ENCODE peak calls at places on chromosomes 5 and 9, in four cellular contexts. X, T, A and B are unnamed samples.

GRCh38 chr9:106892632-106893031 is 29.7 kb downstream of the ZNF462 start:
- DNase-seq in A (no peak), T (peak), X (peak), B (peak)

GRCh38 chr5:96284727-96285389 is 148.2 kb downstream of the PCSK1 start:
- DNase-seq in T (no peak), A (no peak), X (no peak), B (no peak)

GRCh38 chr9:126206099-126206498 is 120.5 kb upstream of the MVB12B start:
- DNase-seq in T (no peak), X (no peak), A (no peak), B (no peak)

GRCh38 chr9:4225291-4226119 is 74.4 kb downstream of the GLIS3 start:
- DNase-seq in T (no peak), X (peak), A (no peak), B (no peak)

GRCh38 chr5:72096602-72097205 is 10.6 kb upstream of the MAP1B start:
- DNase-seq in T (no peak), X (no peak), A (no peak), B (no peak)

GRCh38 chr9:17631396-17631795 is 52.5 kb downstream of the SH3GL2 start:
- DNase-seq in T (no peak), A (no peak), X (no peak), B (no peak)

GRCh38 chr9:114178756-114179450 is 23.6 kb downstream of the COL27A1 start:
- DNase-seq in T (no peak), X (no peak), A (no peak), B (no peak)

GRCh38 chr5:127425037-127425436 is 92.4 kb upstream of the PRRC1 start:
- DNase-seq in A (no peak), X (no peak), T (peak), B (no peak)

GRCh38 chr5:126938461-126938860 is 91.9 kb downstream of the MARCHF3 start:
- DNase-seq in A (no peak), T (no peak), X (no peak), B (no peak)

GRCh38 chr9:36074870-36075532 is 38.3 kb downstream of the RECK start:
- DNase-seq in A (no peak), X (peak), T (no peak), B (no peak)

GRCh38 chr9:70490478-70490877 is 76.0 kb upstream of the KLF9 start:
- DNase-seq in X (no peak), T (no peak), A (no peak), B (no peak)

GRCh38 chr9:137804908-137805356 is 72.7 kb upstream of the CACNA1B start:
- DNase-seq in A (no peak), X (no peak), T (no peak), B (no peak)

GRCh38 chr5:38274370-38274769 is 16.0 kb downstream of the EGFLAM start:
- DNase-seq in T (no peak), X (no peak), A (no peak), B (no peak)

GRCh38 chr9:2336055-2336454 is 285.5 kb upstream of the VLDLR start:
- DNase-seq in T (no peak), A (no peak), X (peak), B (no peak)

GRCh38 chr5:155897761-155898160 is 429.2 kb upstream of the SGCD start:
- DNase-seq in A (no peak), X (no peak), T (no peak), B (no peak)

GRCh38 chr5:179435731-179436315 is 90.6 kb upstream of the ADAMTS2 start:
- DNase-seq in A (no peak), X (no peak), T (no peak), B (no peak)

GRCh38 chr9:76341616-76342015 is 52.6 kb downstream of the RFK start:
- DNase-seq in A (no peak), X (no peak), T (no peak), B (no peak)

GRCh38 chr5:126794157-126794828 is 17.4 kb downstream of the LMNB1 start:
- DNase-seq in X (no peak), T (no peak), A (no peak), B (no peak)

GRCh38 chr5:998975-999501 is 9.6 kb upstream of the NKD2 start:
- DNase-seq in T (no peak), X (no peak), A (no peak), B (no peak)

GRCh38 chr9:6014668-6015270 is 655 bp downstream of the RANBP6 start:
- DNase-seq in A (no peak), T (no peak), X (peak), B (no peak)

GRCh38 chr5:126339215-126339805 is 83.9 kb upstream of the GRAMD2B start:
- DNase-seq in T (peak), A (peak), X (peak), B (peak)

GRCh38 chr9:33739407-33739806 is 56.0 kb upstream of the PRSS3 start:
- DNase-seq in T (no peak), A (no peak), X (no peak), B (no peak)

GRCh38 chr9:100492952-100493351 is 20.0 kb downstream of the TMEFF1 start:
- DNase-seq in T (no peak), A (no peak), X (peak), B (no peak)

GRCh38 chr5:137622850-137623249 is 113.0 kb downstream of the KLHL3 start:
- DNase-seq in A (no peak), X (peak), T (no peak), B (no peak)

GRCh38 chr9:112487008-112487798 is 576 bp downstream of the KIAA1958 start:
- DNase-seq in A (peak), X (peak), T (peak), B (peak)

GRCh38 chr5:82225525-82226172 is 52.5 kb downstream of the RPS23 start:
- DNase-seq in T (peak), A (peak), X (peak), B (peak)

GRCh38 chr5:77209495-77210090 is 887 bp upstream of the PDE8B start:
- DNase-seq in A (no peak), X (no peak), T (no peak), B (no peak)

GRCh38 chr5:171336486-171337206 is 27.6 kb downstream of the TLX3 start:
- DNase-seq in X (peak), T (peak), A (no peak), B (peak)

GRCh38 chr9:87872079-87872624 is 10.5 kb upstream of the SPATA31E1 start:
- DNase-seq in A (no peak), T (no peak), X (no peak), B (no peak)

GRCh38 chr5:74638776-74639537 is 1.6 kb downstream of the ENC1 start:
- DNase-seq in T (no peak), A (peak), X (no peak), B (no peak)

GRCh38 chr5:67897431-67897830 is 318.1 kb upstream of the PIK3R1 start:
- DNase-seq in A (no peak), X (no peak), T (no peak), B (no peak)

GRCh38 chr9:114207034-114207815 is 51.9 kb downstream of the COL27A1 start:
- DNase-seq in A (no peak), T (no peak), X (peak), B (no peak)

GRCh38 chr9:91481971-91482370 is 58.3 kb upstream of the NFIL3 start:
- DNase-seq in X (no peak), A (no peak), T (no peak), B (no peak)

GRCh38 chr9:91485006-91485405 is 61.4 kb upstream of the NFIL3 start:
- DNase-seq in T (no peak), A (no peak), X (no peak), B (no peak)

GRCh38 chr9:91483835-91484234 is 60.2 kb upstream of the NFIL3 start:
- DNase-seq in A (no peak), X (no peak), T (no peak), B (no peak)

GRCh38 chr9:91486699-91487497 is 63.3 kb upstream of the NFIL3 start:
- DNase-seq in T (no peak), X (no peak), A (no peak), B (no peak)

GRCh38 chr9:91483189-91483691 is 59.6 kb upstream of the NFIL3 start:
- DNase-seq in X (no peak), A (no peak), T (no peak), B (no peak)
- TF ChIP-seq CTCF in X (no peak), A (no peak), T (no peak), B (no peak)

GRCh38 chr5:150206076-150206779 is 16.4 kb downstream of the SLC6A7 start:
- DNase-seq in T (no peak), X (no peak), A (no peak), B (no peak)
- TF ChIP-seq CTCF in T (no peak), X (no peak), A (no peak), B (no peak)

GRCh38 chr5:175743676-175744210 is 85.9 kb downstream of the HRH2 start:
- DNase-seq in T (peak), X (peak), A (no peak), B (no peak)
- TF ChIP-seq CTCF in T (no peak), X (no peak), A (no peak), B (no peak)

GRCh38 chr5:149990518-149991376 is 9.7 kb downstream of the TIGD6 start:
- DNase-seq in A (peak), T (peak), X (peak), B (peak)
- TF ChIP-seq CTCF in A (peak), T (peak), X (peak), B (peak)

GRCh38 chr5:103973669-103974068 is 411.1 kb upstream of the NUDT12 start:
- DNase-seq in A (no peak), X (peak), T (no peak), B (no peak)
- TF ChIP-seq CTCF in A (no peak), X (no peak), T (no peak), B (peak)

GRCh38 chr5:173144200-173145176 is at the start of gene BNIP1:
- DNase-seq in A (peak), X (peak), T (peak), B (peak)
- TF ChIP-seq CTCF in A (peak), X (peak), T (peak), B (peak)

DNA sequence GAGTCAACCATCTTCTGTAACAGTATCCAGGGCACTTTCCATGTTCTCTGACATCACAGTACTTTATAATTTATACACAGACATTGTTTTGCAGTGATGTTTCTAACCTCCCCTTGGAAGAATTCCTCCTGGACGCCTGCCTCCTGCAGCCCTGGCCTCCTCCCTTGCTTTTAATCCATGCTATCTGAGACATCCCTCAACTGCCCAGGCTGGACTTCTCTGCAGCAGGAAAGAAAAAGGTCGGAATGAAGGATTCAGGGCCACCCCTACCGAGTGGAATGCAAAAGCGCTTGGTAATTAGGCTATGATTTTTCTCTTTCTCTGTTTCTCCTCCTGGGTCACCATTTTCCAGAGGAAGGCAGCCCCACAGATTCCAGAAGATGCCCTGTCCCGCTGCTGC is 47.0 kb upstream of the SHC3 start:
- DNase-seq in A (no peak), X (no peak), T (no peak), B (no peak)
- TF ChIP-seq CTCF in A (no peak), X (no peak), T (no peak), B (no peak)

GRCh38 chr9:27784999-27785713 is 211.9 kb upstream of the C9orf72 start:
- DNase-seq in T (no peak), A (no peak), X (no peak), B (peak)

GRCh38 chr9:27792971-27793689 is 219.8 kb upstream of the C9orf72 start:
- DNase-seq in X (no peak), A (no peak), T (no peak), B (no peak)

GRCh38 chr9:27791311-27791710 is 218.0 kb upstream of the C9orf72 start:
- DNase-seq in T (no peak), A (no peak), X (no peak), B (no peak)

GRCh38 chr9:27785714-27786100 is 212.4 kb upstream of the C9orf72 start:
- DNase-seq in A (peak), X (no peak), T (no peak), B (no peak)

GRCh38 chr9:27787941-27788340 is 214.7 kb upstream of the C9orf72 start:
- DNase-seq in T (no peak), A (no peak), X (peak), B (peak)
- TF ChIP-seq CTCF in T (no peak), A (no peak), X (no peak), B (no peak)

GRCh38 chr5:83657807-83658206 is 62.8 kb downstream of the HAPLN1 start:
- DNase-seq in T (no peak), A (no peak), X (no peak), B (no peak)
- TF ChIP-seq CTCF in T (no peak), A (no peak), X (no peak), B (no peak)